ENCODE peak calls at places on chromosomes 4 and X, in five cellular contexts. S is naive thymus-derived CD4-positive, alpha-beta T cell; E is HCT116; O is left ventricle myocardium inferior; Q is CD8-positive, alpha-beta memory T cell. Z is an unnamed sample.
A peak's percentile ranks its signal among the peaks of the same experiment; 100 is the strongest.

GRCh38 chrX:49675075-49675719 is 20.6 kb downstream of the PAGE1 start:
- DNase-seq in S (no peak), E (no peak), O (no peak), Q (no peak), Z (no peak)

GRCh38 chr4:89836897-89837384 is at the start of gene SNCA:
- DNase-seq in S (peak; percentile 27), E (no peak), O (peak; percentile 49), Q (no peak), Z (peak; percentile 90)

GRCh38 chrX:37425370-37425769 is 76.2 kb downstream of the PRRG1 start:
- DNase-seq in S (no peak), E (no peak), O (no peak), Q (no peak), Z (no peak)

GRCh38 chr4:57492479-57492878 is 382.3 kb upstream of the IGFBP7 start:
- DNase-seq in S (no peak), E (no peak), O (no peak), Q (no peak), Z (no peak)

GRCh38 chrX:45807572-45808425 is 607.1 kb upstream of the DIPK2B start:
- DNase-seq in S (peak; percentile 12), E (no peak), O (no peak), Q (peak; percentile 32), Z (no peak)

GRCh38 chr4:88937081-88937480 is 119.9 kb downstream of the FAM13A start:
- DNase-seq in S (no peak), E (no peak), O (no peak), Q (no peak), Z (no peak)

GRCh38 chr4:107757860-107758476 is 37.9 kb upstream of the PAPSS1 start:
- DNase-seq in S (peak; percentile 18), E (no peak), O (no peak), Q (peak; percentile 13), Z (no peak)

GRCh38 chr4:1041147-1041935 is 29.9 kb downstream of the FGFRL1 start:
- DNase-seq in S (no peak), E (no peak), O (no peak), Q (no peak), Z (no peak)

GRCh38 chr4:123120473-123120872 is 198.1 kb upstream of the NUDT6 start:
- DNase-seq in S (no peak), E (no peak), O (no peak), Q (no peak), Z (no peak)

GRCh38 chr4:156598138-156598681 is 373.4 kb downstream of the PDGFC start:
- DNase-seq in S (no peak), E (no peak), O (no peak), Q (no peak), Z (no peak)

GRCh38 chr4:174696657-174697056 is 132.4 kb downstream of the GLRA3 start:
- DNase-seq in S (no peak), E (no peak), O (no peak), Q (no peak), Z (no peak)
- H3K4me3 ChIP-seq in S (no peak overlapping the region), E (no peak overlapping the region), O (no peak overlapping the region), Q (no peak overlapping the region), Z (no peak overlapping the region)

GRCh38 chr4:139736257-139736626 is 70.6 kb downstream of the MGST2 start:
- DNase-seq in S (no peak), E (no peak), O (no peak), Q (no peak), Z (peak; percentile 59)

GRCh38 chr4:139732991-139733555 is 67.5 kb downstream of the MGST2 start:
- DNase-seq in S (no peak), E (no peak), O (no peak), Q (no peak), Z (peak; percentile 29)

GRCh38 chr4:139735381-139736256 is 70.0 kb downstream of the MGST2 start:
- DNase-seq in S (no peak), E (no peak), O (peak; percentile 35), Q (no peak), Z (peak; percentile 74)

GRCh38 chr4:139734875-139735380 is 69.3 kb downstream of the MGST2 start:
- DNase-seq in S (peak; percentile 48), E (no peak), O (peak; percentile 90), Q (peak; percentile 17), Z (peak; percentile 95)

DNA sequence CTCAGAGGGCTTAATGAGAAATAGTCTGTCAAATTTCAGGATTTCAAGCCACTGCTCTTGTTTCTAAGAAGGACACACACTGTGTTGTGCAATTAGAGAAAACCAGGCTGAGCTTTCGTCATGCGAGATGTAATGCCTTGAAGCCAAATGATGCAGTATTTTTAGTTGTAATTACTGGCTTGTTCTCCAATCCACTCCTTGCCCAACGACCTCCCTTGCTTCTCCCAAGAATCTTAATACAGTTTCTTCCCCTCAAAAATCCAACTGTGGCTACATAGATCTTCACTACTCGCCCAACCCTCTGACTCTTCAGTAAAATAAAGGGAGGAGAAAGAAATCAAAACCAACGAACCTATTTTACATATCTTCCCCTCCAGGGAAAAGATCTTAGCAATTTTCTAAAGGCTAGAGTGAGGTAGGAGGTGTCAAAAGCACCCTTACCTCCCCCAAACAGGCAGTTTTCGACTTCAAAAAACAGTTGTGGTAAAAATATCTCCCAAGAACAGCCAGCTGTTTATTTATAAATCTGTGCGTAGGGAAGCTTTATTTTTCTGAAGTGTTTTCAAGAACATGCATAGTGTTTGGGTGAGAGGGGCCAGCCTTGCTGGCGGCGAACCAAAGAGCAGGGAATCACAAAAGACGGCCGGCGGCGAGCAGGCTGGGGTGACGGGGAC is 68.7 kb downstream of the MGST2 start:
- DNase-seq in S (no peak), E (no peak), O (no peak), Q (no peak), Z (peak; percentile 79)
- H3K27ac ChIP-seq in S (no peak overlapping the region), E (no peak overlapping the region), O (peak overlapping the region; percentile 77), Q (no peak overlapping the region), Z (peak overlapping the region; percentile 81)

DNA sequence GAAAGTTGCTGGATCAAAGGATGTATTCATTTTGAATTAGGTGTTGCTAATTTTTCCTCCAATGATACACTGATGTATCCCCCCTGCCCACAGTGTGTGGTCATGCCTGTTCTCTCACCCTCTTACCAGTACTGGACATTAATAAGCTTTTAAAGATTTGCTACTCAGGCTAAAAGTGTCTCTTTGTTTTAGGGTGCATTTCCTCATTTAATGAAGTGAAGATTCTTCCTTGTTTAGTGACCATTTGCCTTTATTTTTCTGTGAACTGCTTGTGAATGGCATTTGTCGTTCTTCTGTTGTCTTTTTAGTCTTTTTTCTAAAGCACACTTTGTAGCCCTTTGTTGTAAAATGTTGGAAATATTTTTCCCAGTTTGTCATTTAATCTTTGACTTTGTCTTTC is 5.0 kb downstream of the MSMO1 start:
- DNase-seq in S (no peak), E (no peak), O (no peak), Q (no peak), Z (no peak)
- H3K4me3 ChIP-seq in S (no peak overlapping the region), E (no peak overlapping the region), O (no peak overlapping the region), Q (no peak overlapping the region), Z (no peak overlapping the region)

DNA sequence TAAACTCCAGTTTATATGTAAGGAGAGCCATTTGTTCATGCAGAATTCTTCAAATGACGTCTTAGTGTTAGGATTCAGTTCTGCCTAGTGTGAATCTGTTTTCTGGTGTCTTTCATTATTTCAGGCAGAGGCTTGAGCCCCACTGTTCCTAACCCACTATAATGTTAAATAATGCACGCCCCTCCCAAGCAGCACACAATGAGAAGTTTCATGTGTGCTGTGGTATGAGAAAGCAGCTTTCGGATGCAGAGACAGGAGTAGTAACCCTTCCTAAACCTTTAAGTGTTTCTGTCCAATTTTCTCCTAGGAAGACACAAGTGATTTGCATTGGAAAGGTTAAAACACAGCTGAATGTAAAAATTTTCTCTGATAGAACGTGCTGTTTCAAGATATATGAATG is 54.5 kb downstream of the TRIM2 start:
- DNase-seq in S (no peak), E (no peak), O (no peak), Q (no peak), Z (no peak)
- H3K27ac ChIP-seq in S (no peak overlapping the region), E (no peak overlapping the region), O (no peak overlapping the region), Q (no peak overlapping the region), Z (peak overlapping the region; percentile 67)

GRCh38 chr4:5018603-5019002 is 655 bp downstream of the CYTL1 start:
- DNase-seq in S (no peak), E (no peak), O (no peak), Q (no peak), Z (no peak)

GRCh38 chr4:5019796-5020195 is 538 bp upstream of the CYTL1 start:
- DNase-seq in S (no peak), E (no peak), O (no peak), Q (no peak), Z (no peak)

GRCh38 chr4:5020341-5020740 is 1.1 kb upstream of the CYTL1 start:
- DNase-seq in S (no peak), E (no peak), O (no peak), Q (no peak), Z (no peak)

GRCh38 chr4:5018096-5018495 is 1.2 kb downstream of the CYTL1 start:
- DNase-seq in S (no peak), E (no peak), O (no peak), Q (no peak), Z (no peak)

GRCh38 chr4:5019274-5019673 is at the start of gene CYTL1:
- DNase-seq in S (no peak), E (no peak), O (no peak), Q (no peak), Z (no peak)
- H3K4me3 ChIP-seq in S (no peak within 1 kb of the TSS), E (no peak within 1 kb of the TSS), O (peak within 1 kb of the TSS; percentile 42), Q (no peak within 1 kb of the TSS), Z (no peak within 1 kb of the TSS)

GRCh38 chr4:184896868-184897715 is 71.3 kb upstream of the ACSL1 start:
- DNase-seq in S (no peak), E (no peak), O (peak; percentile 16), Q (no peak), Z (no peak)

GRCh38 chr4:184900184-184900583 is 74.4 kb upstream of the ACSL1 start:
- DNase-seq in S (no peak), E (no peak), O (no peak), Q (no peak), Z (no peak)

GRCh38 chr4:184899261-184900134 is 73.7 kb upstream of the ACSL1 start:
- DNase-seq in S (no peak), E (no peak), O (peak; percentile 37), Q (no peak), Z (no peak)

GRCh38 chr4:184898793-184899192 is 73.0 kb upstream of the ACSL1 start:
- DNase-seq in S (no peak), E (no peak), O (no peak), Q (no peak), Z (no peak)

DNA sequence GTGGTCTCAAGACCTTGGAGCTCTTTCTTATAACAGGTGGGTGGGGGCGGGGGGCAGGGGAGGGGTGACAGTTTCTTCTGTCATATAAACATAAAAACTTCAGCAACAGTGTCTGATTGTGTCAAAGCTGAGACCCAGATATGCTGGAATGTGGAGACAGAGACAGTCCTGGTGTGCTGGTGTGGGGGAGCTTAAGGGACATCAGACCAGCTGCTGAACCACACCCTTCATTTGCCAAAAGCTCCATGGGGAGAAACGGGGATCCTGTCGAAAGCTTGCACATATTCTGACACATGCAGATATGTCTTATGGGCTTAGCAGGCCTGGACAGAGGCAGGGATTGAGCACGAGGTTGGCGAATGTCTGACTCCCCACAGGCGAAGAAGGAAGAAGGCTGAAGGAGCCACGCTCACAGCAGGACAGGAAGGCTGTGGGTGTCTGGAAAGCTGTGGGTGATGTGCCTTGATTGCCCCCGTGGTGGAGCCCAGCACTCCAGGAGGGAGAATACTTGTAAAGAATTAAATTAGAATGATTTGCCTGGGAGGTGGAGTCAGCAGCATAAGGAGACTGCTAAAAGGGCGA is 72.1 kb upstream of the ACSL1 start:
- DNase-seq in S (no peak), E (no peak), O (no peak), Q (no peak), Z (no peak)
- H3K27ac ChIP-seq in S (no peak overlapping the region), E (no peak overlapping the region), O (no peak overlapping the region), Q (no peak overlapping the region), Z (no peak overlapping the region)